ENCODE peak calls at places on chromosome 18, in five cellular contexts. One of them, this sample, is unnamed.

GRCh38 chr18:63320041-63320689 is 596 bp upstream of the BCL2 start:
- DNase-seq in tibial artery: peak; percentile 92
- DNase-seq in body of pancreas: peak; percentile 76
- DNase-seq in SJCRH30: peak; percentile 70
- DNase-seq in tibial nerve: peak; percentile 65
- DNase-seq in this sample: peak; percentile 80

GRCh38 chr18:12271376-12272235 is 17.4 kb downstream of the CIDEA start:
- DNase-seq in tibial nerve: peak; percentile 42
- DNase-seq in body of pancreas: peak; percentile 84
- DNase-seq in SJCRH30: peak; percentile 80
- DNase-seq in tibial artery: peak; percentile 86
- DNase-seq in this sample: peak; percentile 78

GRCh38 chr18:67131498-67131897 is 385.0 kb downstream of the DSEL start:
- DNase-seq in body of pancreas: no peak
- DNase-seq in tibial nerve: no peak
- DNase-seq in tibial artery: no peak
- DNase-seq in SJCRH30: no peak
- DNase-seq in this sample: no peak

GRCh38 chr18:39453882-39454281 is 1888.3 kb upstream of the CELF4 start:
- DNase-seq in tibial artery: no peak
- DNase-seq in body of pancreas: no peak
- DNase-seq in tibial nerve: no peak
- DNase-seq in SJCRH30: no peak
- DNase-seq in this sample: peak; percentile 77

GRCh38 chr18:67510831-67511230 is 5.7 kb downstream of the DSEL start:
- DNase-seq in SJCRH30: no peak
- DNase-seq in body of pancreas: no peak
- DNase-seq in tibial nerve: no peak
- DNase-seq in tibial artery: no peak
- DNase-seq in this sample: no peak

GRCh38 chr18:48412339-48412929 is 3.3 kb upstream of the ZBTB7C start:
- DNase-seq in body of pancreas: no peak
- DNase-seq in tibial artery: no peak
- DNase-seq in SJCRH30: peak; percentile 28
- DNase-seq in tibial nerve: no peak
- DNase-seq in this sample: no peak

GRCh38 chr18:63003899-63004298 is 288.6 kb downstream of the PHLPP1 start:
- DNase-seq in tibial artery: no peak
- DNase-seq in SJCRH30: no peak
- DNase-seq in body of pancreas: no peak
- DNase-seq in tibial nerve: no peak
- DNase-seq in this sample: no peak

GRCh38 chr18:26121476-26121875 is 12.2 kb upstream of the PSMA8 start:
- DNase-seq in tibial artery: no peak
- DNase-seq in SJCRH30: no peak
- DNase-seq in tibial nerve: no peak
- DNase-seq in body of pancreas: no peak
- DNase-seq in this sample: no peak

GRCh38 chr18:21439453-21439852 is 161.1 kb downstream of the ESCO1 start:
- DNase-seq in tibial artery: no peak
- DNase-seq in body of pancreas: no peak
- DNase-seq in tibial nerve: no peak
- DNase-seq in SJCRH30: no peak
- DNase-seq in this sample: no peak

GRCh38 chr18:26406294-26406693 is 142.1 kb downstream of the KCTD1 start:
- DNase-seq in SJCRH30: peak; percentile 18
- DNase-seq in tibial artery: no peak
- DNase-seq in tibial nerve: no peak
- DNase-seq in body of pancreas: no peak
- DNase-seq in this sample: no peak

DNA sequence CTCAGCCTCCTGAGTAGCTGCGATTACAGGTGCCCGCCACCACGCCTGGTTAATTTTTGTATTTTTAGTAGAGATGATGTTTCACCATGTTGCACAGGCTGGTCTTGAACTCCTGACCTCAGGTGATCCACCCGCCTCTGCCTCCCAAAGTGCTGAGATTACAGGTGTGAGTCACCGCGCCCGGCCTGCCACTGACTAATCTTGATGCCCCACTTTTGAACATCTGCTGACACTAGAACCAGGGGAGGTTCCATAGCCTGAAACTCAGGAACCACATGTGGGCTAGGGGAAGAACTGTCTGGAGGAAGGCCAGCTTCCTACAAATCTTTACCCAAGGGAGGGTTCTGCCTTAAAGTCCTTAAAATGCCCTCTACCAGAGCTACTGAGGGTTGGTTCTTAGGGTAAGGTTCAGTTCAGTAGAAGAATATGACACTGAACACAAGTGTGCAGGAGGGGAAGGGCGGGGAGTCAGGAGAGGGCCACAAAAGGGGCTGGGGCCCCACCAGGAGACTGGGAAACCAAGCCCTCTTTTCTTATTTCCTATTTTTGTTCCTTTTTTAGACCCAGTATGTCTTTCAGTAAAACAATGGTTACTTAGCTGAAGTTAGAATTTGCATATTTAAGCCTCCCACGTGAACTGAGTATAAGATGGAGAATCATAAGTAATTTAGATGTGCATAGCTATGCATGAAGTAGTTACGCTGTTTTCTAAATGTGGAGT is 6.3 kb upstream of the RAB31 start:
- DNase-seq in tibial artery: no peak
- DNase-seq in body of pancreas: no peak
- DNase-seq in tibial nerve: no peak
- DNase-seq in SJCRH30: no peak
- DNase-seq in this sample: no peak
- H3K4me1 ChIP-seq in tibial artery: no peaks in the 10 kb centered on the region
- H3K4me1 ChIP-seq in body of pancreas: no peaks in the 10 kb centered on the region
- H3K4me1 ChIP-seq in tibial nerve: no peaks in the 10 kb centered on the region
- H3K4me1 ChIP-seq in SJCRH30: no peaks in the 10 kb centered on the region
- H3K4me1 ChIP-seq in this sample: no peaks in the 10 kb centered on the region

DNA sequence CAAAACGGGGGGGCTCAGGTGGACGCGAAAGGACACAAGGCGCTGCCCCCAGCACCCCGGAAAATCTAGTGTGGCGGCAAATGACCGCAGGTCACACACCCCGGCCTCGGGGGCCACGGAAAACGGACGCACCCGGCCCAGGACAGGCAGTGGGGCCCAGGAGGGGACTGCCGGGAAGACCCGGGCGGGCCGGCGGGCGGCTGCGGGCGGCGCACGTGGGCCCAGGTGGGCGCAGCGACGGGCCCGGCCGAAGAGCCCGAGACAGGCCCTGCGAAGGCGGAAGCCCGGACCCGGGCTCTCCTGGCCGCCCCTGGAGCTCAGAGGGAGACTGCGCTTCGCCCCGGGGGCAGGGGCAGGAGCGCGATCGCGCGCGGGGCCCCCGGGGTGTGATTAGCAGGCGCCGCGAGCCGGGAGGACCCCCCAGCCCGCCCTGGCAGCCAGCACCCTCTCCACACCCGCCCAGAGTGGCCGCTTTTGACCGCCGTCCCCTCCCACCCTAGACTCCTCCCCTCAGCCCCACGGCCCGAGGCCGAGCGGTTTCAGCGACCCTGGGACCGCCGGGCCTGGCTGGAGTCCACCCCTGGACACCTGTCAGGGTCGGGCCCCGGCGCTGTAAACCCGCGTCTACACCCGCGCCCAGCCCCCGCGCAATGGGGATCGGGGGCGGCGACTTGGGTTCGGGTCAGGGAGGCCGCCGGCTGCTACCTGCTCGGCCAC is 773 bp downstream of the MBP start:
- DNase-seq in tibial artery: peak; percentile 86
- DNase-seq in body of pancreas: peak; percentile 71
- DNase-seq in tibial nerve: peak; percentile 46
- DNase-seq in SJCRH30: no peak
- DNase-seq in this sample: peak; percentile 68
- H3K4me1 ChIP-seq in tibial artery: peaks cover 14% of the 10 kb centered on the region
- H3K4me1 ChIP-seq in body of pancreas: peaks cover 49% of the 10 kb centered on the region
- H3K4me1 ChIP-seq in tibial nerve: no peaks in the 10 kb centered on the region
- H3K4me1 ChIP-seq in SJCRH30: no peaks in the 10 kb centered on the region
- H3K4me1 ChIP-seq in this sample: peaks cover 68% of the 10 kb centered on the region

GRCh38 chr18:35485852-35486251 is 11.9 kb downstream of the INO80C start:
- DNase-seq in SJCRH30: no peak
- DNase-seq in body of pancreas: no peak
- DNase-seq in tibial artery: no peak
- DNase-seq in tibial nerve: no peak
- DNase-seq in this sample: no peak
- H3K4me1 ChIP-seq in SJCRH30: no peaks in the 10 kb centered on the region
- H3K4me1 ChIP-seq in body of pancreas: peaks cover 12% of the 10 kb centered on the region
- H3K4me1 ChIP-seq in tibial artery: peaks cover 6% of the 10 kb centered on the region
- H3K4me1 ChIP-seq in tibial nerve: no peaks in the 10 kb centered on the region
- H3K4me1 ChIP-seq in this sample: no peaks in the 10 kb centered on the region

DNA sequence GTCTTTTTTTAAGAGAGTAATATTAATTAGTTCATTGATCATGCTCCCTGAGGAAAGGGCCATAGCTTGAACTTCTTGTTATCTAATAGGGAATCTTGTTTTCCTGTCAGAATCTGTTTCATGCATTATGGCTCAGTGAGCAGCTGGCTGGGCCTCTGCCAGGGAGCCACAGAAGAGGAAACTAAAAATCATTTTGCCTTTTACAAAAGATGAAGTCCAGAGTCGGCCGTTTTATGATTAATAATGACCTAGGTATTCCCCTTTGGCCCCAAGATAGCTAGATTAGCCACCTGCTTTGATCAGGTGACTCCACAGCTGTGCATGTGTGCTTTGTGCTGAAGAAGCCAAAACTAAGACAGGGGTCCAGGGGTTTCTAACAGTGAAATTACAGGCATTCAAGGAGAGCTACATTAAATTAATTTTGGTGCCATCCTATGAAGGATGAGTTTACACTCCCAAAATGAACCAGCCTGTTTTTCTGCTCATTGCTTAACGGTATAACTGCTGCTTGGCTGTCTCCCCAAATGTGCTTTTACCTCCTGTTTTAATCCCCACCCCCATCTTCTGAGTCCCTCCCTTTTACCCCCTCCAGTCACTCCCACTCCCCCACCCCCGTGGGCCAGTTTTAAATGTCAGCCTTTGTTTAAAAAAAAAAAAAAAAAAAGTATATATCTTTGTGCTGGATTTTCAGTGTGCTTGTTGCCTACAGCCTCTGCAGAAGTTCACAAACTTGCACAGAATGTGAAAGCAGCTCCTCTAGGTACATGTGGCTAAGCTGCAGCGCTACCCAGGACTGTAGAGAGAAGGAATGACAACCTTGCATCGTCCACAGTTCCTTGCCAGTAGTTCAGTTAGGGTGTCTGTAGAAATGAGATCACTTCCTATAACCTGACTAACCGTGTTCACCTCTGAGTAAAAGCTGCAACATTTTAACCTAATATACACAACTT is 93.1 kb downstream of the CABLES1 start:
- DNase-seq in body of pancreas: no peak
- DNase-seq in tibial artery: no peak
- DNase-seq in SJCRH30: peak; percentile 62
- DNase-seq in tibial nerve: no peak
- DNase-seq in this sample: no peak
- H3K4me1 ChIP-seq in body of pancreas: peaks cover 13% of the 10 kb centered on the region
- H3K4me1 ChIP-seq in tibial artery: peaks cover 50% of the 10 kb centered on the region
- H3K4me1 ChIP-seq in SJCRH30: peaks cover 37% of the 10 kb centered on the region
- H3K4me1 ChIP-seq in tibial nerve: no peaks in the 10 kb centered on the region
- H3K4me1 ChIP-seq in this sample: peaks cover 65% of the 10 kb centered on the region

DNA sequence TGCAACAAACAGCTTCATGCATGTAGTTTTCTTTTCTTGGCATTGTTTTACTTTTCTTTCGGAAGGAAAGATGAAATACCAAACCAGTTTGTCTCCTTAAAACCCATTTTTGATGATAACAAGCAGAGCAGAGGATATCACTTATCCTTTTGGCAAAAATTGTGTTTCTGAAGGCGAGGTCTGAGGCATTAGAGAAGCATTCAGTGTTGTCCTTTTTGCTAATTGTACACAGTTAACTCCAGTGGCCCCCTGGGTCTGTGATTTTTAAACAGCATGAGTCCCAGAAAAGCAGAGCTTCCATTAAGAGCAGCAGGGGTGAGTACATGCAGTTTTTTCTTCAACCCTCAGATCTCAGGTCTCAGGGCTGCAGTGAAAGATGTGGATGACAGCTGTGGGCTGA is 41.3 kb downstream of the TTC39C start:
- DNase-seq in tibial nerve: no peak
- DNase-seq in body of pancreas: no peak
- DNase-seq in SJCRH30: peak; percentile 17
- DNase-seq in tibial artery: no peak
- DNase-seq in this sample: no peak
- H3K4me1 ChIP-seq in tibial nerve: no peaks in the 10 kb centered on the region
- H3K4me1 ChIP-seq in body of pancreas: peaks cover 14% of the 10 kb centered on the region
- H3K4me1 ChIP-seq in SJCRH30: peaks cover 5% of the 10 kb centered on the region
- H3K4me1 ChIP-seq in tibial artery: no peaks in the 10 kb centered on the region
- H3K4me1 ChIP-seq in this sample: peaks cover 29% of the 10 kb centered on the region

DNA sequence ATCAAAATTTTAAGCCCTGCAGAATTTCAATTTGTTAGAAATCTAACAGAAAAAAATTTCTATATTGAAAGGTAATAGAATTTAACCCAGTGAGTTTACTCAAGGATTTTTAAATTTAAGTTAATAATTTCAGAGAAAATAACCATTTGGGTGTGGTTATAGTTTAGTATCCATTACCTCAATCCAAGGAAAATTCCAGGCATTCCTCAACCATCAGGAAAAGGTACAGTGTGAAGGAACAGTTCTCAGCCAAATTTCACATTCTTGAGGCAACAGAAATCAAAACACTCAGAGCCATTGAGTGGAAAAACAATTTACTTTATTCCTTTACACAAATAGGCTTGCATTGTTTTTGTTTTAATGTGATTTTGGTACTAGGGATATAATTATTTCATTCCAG is 45.5 kb downstream of the ONECUT2 start:
- DNase-seq in body of pancreas: no peak
- DNase-seq in tibial nerve: no peak
- DNase-seq in tibial artery: no peak
- DNase-seq in SJCRH30: no peak
- DNase-seq in this sample: no peak
- H3K4me1 ChIP-seq in body of pancreas: no peaks in the 10 kb centered on the region
- H3K4me1 ChIP-seq in tibial nerve: no peaks in the 10 kb centered on the region
- H3K4me1 ChIP-seq in tibial artery: no peaks in the 10 kb centered on the region
- H3K4me1 ChIP-seq in SJCRH30: no peaks in the 10 kb centered on the region
- H3K4me1 ChIP-seq in this sample: no peaks in the 10 kb centered on the region

DNA sequence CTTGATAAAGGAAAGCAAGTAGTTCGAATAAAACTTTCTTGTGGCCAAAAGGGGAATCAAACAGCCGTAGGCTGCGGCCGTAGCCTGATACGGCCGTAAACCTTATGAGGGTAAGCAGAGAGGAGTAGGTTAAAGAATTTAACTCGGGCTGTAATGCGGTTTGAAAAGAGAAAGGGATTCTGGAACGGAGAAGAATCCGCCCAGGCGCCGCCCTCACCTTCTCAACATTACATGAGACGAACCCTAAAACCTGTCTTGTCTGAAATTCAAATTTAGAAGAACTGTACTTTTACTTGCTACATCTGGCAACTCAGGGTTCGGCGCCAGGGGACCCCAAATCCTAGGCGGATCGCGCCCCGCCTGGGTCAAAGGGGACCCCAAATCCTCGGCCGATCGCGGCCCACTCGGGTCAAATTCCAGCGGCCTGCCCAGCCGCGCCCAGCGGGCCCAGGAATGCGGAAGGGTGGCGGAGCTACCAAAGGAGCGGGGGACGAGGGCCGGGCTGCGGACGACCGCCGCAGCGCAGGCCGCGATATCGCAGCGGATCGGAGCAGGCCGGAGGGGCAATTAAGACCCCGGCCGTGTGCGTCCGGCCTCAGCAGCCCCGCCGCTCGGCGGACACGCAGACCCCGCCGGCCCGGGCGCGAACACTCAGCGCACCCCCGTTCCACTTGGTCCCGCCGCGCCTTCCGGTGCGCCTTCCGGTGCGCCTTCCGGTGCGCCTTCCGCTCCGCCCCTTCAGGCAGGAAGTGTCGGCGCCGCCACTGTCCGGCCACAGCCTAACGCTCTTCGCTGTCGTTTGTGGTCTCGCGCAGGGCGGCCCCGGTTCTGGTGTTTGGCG is at the start of gene MYL12B:
- DNase-seq in body of pancreas: peak; percentile 76
- DNase-seq in tibial nerve: peak; percentile 65
- DNase-seq in tibial artery: peak; percentile 88
- DNase-seq in SJCRH30: peak; percentile 76
- DNase-seq in this sample: peak; percentile 85
- H3K4me1 ChIP-seq in body of pancreas: peaks cover 62% of the 10 kb centered on the region
- H3K4me1 ChIP-seq in tibial nerve: no peaks in the 10 kb centered on the region
- H3K4me1 ChIP-seq in tibial artery: peaks cover 42% of the 10 kb centered on the region
- H3K4me1 ChIP-seq in SJCRH30: peaks cover 11% of the 10 kb centered on the region
- H3K4me1 ChIP-seq in this sample: peaks cover 53% of the 10 kb centered on the region

This sample was measured in heart right ventricle.